ENCODE peak calls at places on chromosome 19, in six cellular contexts. Q, C, K, R, D and I are unnamed samples.

GRCh38 chr19:49470615-49470978 is 3.4 kb upstream of the FLT3LG start:
- DNase-seq in Q (no peak), C (no peak), K (no peak), R (no peak), D (no peak), I (no peak)

GRCh38 chr19:7668842-7669241 is at the start of gene RETN:
- DNase-seq in Q (no peak), C (no peak), K (no peak), R (no peak), D (no peak), I (no peak)

GRCh38 chr19:21571316-21571715 is 65.9 kb downstream of the ZNF429 start:
- DNase-seq in Q (no peak), C (no peak), K (no peak), R (no peak), D (no peak), I (no peak)

GRCh38 chr19:57719901-57720519 is 7.4 kb downstream of the ZNF671 start:
- DNase-seq in Q (no peak), C (no peak), K (no peak), R (no peak), D (no peak), I (no peak)

GRCh38 chr19:1747285-1748114 is 5.8 kb upstream of the ONECUT3 start:
- DNase-seq in Q (peak; percentile 83), C (peak; percentile 80), K (peak; percentile 66), R (peak; percentile 93), D (no peak), I (no peak)

GRCh38 chr19:54156490-54156889 is 3.0 kb downstream of the LENG1 start:
- DNase-seq in Q (no peak), C (no peak), K (no peak), R (no peak), D (no peak), I (no peak)

GRCh38 chr19:28012361-28012760 is 1200.6 kb downstream of the UQCRFS1 start:
- DNase-seq in Q (no peak), C (no peak), K (no peak), R (peak; percentile 22), D (no peak), I (no peak)

GRCh38 chr19:1027020-1027952 is 878 bp downstream of the CNN2 start:
- DNase-seq in Q (no peak), C (no peak), K (no peak), R (no peak), D (no peak), I (no peak)

GRCh38 chr19:58408152-58409009 is at the start of gene ZNF584:
- DNase-seq in Q (peak; percentile 95), C (peak; percentile 93), K (peak; percentile 89), R (peak; percentile 96), D (peak; percentile 60), I (peak; percentile 91)

GRCh38 chr19:46372901-46373572 is 26.1 kb downstream of the PPP5C start:
- DNase-seq in Q (peak; percentile 86), C (no peak), K (no peak), R (no peak), D (no peak), I (no peak)

GRCh38 chr19:44796701-44797115 is 12.2 kb upstream of the BCAM start:
- DNase-seq in Q (no peak), C (peak; percentile 23), K (peak; percentile 96), R (no peak), D (no peak), I (no peak)

GRCh38 chr19:15812059-15812722 is 3.3 kb downstream of the OR10H1 start:
- DNase-seq in Q (no peak), C (no peak), K (no peak), R (no peak), D (no peak), I (no peak)

GRCh38 chr19:3556978-3557460 is 367 bp downstream of the MFSD12 start:
- DNase-seq in Q (peak; percentile 46), C (peak; percentile 35), K (no peak), R (peak; percentile 71), D (no peak), I (no peak)

GRCh38 chr19:39428309-39429112 is 7.2 kb downstream of the RPS16 start:
- DNase-seq in Q (peak; percentile 81), C (peak; percentile 96), K (peak; percentile 66), R (no peak), D (no peak), I (no peak)

GRCh38 chr19:45423033-45423588 is 606 bp downstream of the ERCC1 start:
- DNase-seq in Q (peak; percentile 7), C (no peak), K (no peak), R (no peak), D (no peak), I (no peak)

DNA sequence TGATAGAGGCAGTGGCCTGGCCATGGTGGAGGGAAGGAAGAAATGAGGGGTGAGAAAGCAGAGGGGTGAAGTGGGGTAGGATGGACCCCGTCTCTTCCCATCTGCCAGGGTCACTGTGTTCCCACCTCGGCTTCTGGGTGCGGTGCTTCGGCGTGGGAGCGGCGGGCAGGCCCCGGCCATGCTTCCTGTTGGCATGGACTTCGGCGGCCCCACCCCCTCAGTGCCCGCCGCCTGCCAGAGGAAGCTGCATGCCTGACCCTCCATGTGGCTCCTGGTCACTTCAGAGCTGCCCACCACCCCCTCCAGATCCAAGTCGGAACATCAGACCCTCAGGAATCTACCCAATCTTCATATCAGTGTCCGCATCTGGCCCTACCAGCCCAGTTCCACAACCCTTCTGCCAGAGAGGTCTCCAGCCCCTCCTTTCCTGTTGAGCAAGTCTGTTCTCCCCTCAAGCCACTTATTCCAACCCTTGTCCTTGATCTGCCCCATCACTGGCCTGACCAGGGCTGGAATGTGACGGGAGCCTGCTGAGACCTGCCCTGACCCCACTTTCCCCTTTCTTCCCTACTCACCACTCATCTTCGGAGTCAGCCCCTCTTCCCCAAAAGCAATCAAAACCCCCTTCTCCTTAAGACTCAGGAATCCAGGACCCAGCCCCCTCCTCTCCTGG is 1.5 kb downstream of the KCNN4 start:
- DNase-seq in Q (no peak), C (no peak), K (no peak), R (no peak), D (no peak), I (no peak)
- TF ChIP-seq BHLHE40 in Q (no peak), C (no peak), K (no peak), R (no peak), D (no peak), I (no peak)

GRCh38 chr19:43316591-43317319 is 36.7 kb upstream of the CD177 start:
- DNase-seq in Q (peak; percentile 32), C (peak; percentile 45), K (peak; percentile 56), R (peak; percentile 57), D (no peak), I (peak; percentile 87)
- TF ChIP-seq BHLHE40 in Q (no peak), C (no peak), K (no peak), R (peak; percentile 19), D (no peak), I (no peak)

GRCh38 chr19:6274756-6275155 is 5.0 kb downstream of the MLLT1 start:
- DNase-seq in Q (no peak), C (no peak), K (no peak), R (peak; percentile 2), D (no peak), I (no peak)

GRCh38 chr19:6272411-6272791 is 7.4 kb downstream of the MLLT1 start:
- DNase-seq in Q (no peak), C (no peak), K (no peak), R (peak; percentile 39), D (no peak), I (no peak)

GRCh38 chr19:6275170-6275744 is 4.5 kb downstream of the MLLT1 start:
- DNase-seq in Q (no peak), C (no peak), K (no peak), R (peak; percentile 6), D (no peak), I (no peak)

GRCh38 chr19:6272913-6273600 is 6.7 kb downstream of the MLLT1 start:
- DNase-seq in Q (no peak), C (no peak), K (no peak), R (peak; percentile 29), D (no peak), I (peak; percentile 17)

DNA sequence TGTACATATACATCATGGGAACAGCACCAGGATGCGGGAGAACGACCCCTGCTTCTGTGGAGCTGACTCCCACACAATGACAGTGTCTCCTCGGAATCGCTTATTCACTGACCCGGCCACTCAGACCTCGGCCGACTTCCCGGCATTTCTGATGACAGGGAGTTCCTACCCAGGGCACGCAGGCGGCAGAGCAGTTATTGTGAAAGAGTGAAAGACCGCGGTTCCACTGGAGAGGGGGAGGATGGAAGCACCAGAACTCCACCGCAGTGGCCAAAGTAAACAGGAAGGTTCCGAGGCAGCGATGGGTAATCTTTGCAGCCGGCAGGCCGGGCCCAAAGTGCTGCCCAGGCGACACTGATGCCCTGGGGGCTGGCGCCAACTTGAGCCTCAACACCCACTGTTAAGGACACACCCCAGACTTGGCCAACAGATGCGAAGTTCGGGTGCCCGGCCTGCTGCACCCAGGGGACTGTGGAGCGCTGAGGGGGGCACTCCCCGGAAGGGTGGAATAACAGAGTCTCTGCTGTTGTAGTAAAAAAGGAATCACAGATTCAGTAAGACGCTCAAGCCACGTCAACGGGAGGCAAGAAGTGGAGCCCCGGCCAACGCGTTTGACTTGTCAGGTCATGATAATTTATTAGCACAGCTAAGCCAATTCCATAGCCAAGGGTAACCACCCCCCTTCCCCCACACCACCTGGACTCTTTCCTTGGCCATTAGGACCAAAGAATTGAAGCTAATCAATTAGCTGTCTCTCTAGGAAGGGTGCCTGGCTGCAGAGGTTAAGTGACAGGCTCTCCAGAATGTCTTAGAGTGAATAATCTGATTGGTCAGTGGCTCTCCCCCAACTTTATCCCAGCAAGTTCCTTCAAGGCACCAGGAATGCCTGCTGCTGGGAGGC is 5.8 kb downstream of the MLLT1 start:
- DNase-seq in Q (no peak), C (peak; percentile 88), K (peak; percentile 89), R (peak; percentile 63), D (no peak), I (peak; percentile 24)
- TF ChIP-seq BHLHE40 in Q (no peak), C (peak; percentile 80), K (peak; percentile 22), R (peak; percentile 49), D (no peak), I (no peak)

GRCh38 chr19:35642798-35643254 is 1.3 kb downstream of the ETV2 start:
- DNase-seq in Q (no peak), C (no peak), K (no peak), R (no peak), D (no peak), I (no peak)
- TF ChIP-seq BHLHE40 in Q (no peak), C (no peak), K (no peak), R (no peak), D (no peak), I (no peak)

DNA sequence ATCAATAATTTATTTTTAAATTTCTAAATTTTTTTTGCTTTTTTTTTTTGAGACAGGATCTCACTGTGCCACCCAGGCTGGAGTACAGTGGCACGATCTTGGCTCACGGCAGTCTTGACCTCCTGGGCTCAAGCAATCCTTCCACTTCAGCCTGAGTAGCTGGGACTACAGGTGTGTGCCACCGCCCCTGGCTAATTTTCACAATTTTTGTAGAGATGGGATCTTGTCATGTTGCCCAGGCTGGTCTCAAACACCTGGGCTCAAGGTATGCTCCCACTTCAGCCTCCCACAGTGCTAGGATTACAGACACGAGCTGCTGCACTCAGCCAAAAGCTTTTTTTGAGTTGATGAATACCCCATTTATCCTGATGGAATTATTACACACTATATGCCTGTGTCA is 50.8 kb downstream of the DPY19L3 start:
- DNase-seq in Q (no peak), C (no peak), K (no peak), R (no peak), D (no peak), I (no peak)
- TF ChIP-seq BHLHE40 in Q (no peak), C (no peak), K (no peak), R (no peak), D (no peak), I (no peak)